ENCODE peak calls at places on chromosomes 3 and 15, in six cellular contexts. T is CD4-positive, alpha-beta T cell; O is fibroblast of pulmonary artery; X is HFF-Myc; E is gastrocnemius medialis; R is epithelial cell of esophagus. H is an unnamed sample.

GRCh38 chr3:150972379-150972985 is at the start of gene CLRN1:
- DNase-seq in T (no peak), E (no peak), O (peak; percentile 2), X (no peak), R (no peak), H (no peak)

GRCh38 chr15:100050877-100051786 is 290.6 kb downstream of the ADAMTS17 start:
- DNase-seq in R (no peak), E (no peak), X (no peak), T (no peak), O (no peak), H (no peak)

GRCh38 chr15:80242132-80242769 is 9.8 kb downstream of the CTXND1 start:
- DNase-seq in X (no peak), T (no peak), O (peak; percentile 39), E (no peak), R (peak; percentile 48), H (no peak)

GRCh38 chr15:99451484-99451883 is 114.3 kb upstream of the MEF2A start:
- DNase-seq in O (no peak), T (no peak), E (no peak), X (no peak), R (no peak), H (no peak)

GRCh38 chr15:95132774-95133173 is 901.4 kb downstream of the MCTP2 start:
- DNase-seq in E (no peak), O (peak; percentile 53), T (no peak), R (peak; percentile 78), X (no peak), H (no peak)

GRCh38 chr15:81069356-81069755 is 64.7 kb upstream of the CFAP161 start:
- DNase-seq in R (no peak), E (no peak), T (no peak), X (no peak), O (no peak), H (no peak)

GRCh38 chr3:127204841-127205582 is 12.1 kb downstream of the PRR23E start:
- DNase-seq in O (no peak), R (no peak), E (no peak), X (no peak), T (no peak), H (no peak)

GRCh38 chr15:79339588-79340314 is 28.8 kb downstream of the TMED3 start:
- DNase-seq in X (peak; percentile 20), E (no peak), T (no peak), R (peak; percentile 49), O (peak; percentile 74), H (no peak)

GRCh38 chr15:77312523-77312922 is 107.4 kb downstream of the PEAK1 start:
- DNase-seq in O (no peak), E (no peak), T (no peak), R (peak; percentile 51), X (peak; percentile 81), H (no peak)

GRCh38 chr3:125140011-125140813 is 72.3 kb downstream of the SLC12A8 start:
- DNase-seq in T (no peak), E (no peak), R (peak; percentile 91), O (peak; percentile 46), X (no peak), H (no peak)

GRCh38 chr3:99678023-99678422 is 39.6 kb downstream of the COL8A1 start:
- DNase-seq in T (no peak), R (peak; percentile 76), E (peak; percentile 47), O (peak; percentile 96), X (peak; percentile 59), H (no peak)

GRCh38 chr3:122415762-122416654 is at the start of gene WDR5B:
- DNase-seq in E (peak; percentile 98), R (peak; percentile 98), T (peak; percentile 98), O (peak; percentile 98), X (peak; percentile 95), H (peak; percentile 97)

GRCh38 chr15:48202068-48202467 is 4.0 kb upstream of the SLC12A1 start:
- DNase-seq in O (no peak), T (no peak), R (no peak), E (no peak), X (no peak), H (no peak)